ENCODE peak calls at places on chromosome 1, in five cellular contexts. R is lower lobe of right lung, U is PC-3, G is A549, S is MM.1S. M is an unnamed sample.

GRCh38 chr1:8249838-8250237 is 68.1 kb upstream of the SLC45A1 start:
- DNase-seq in G (no peak), U (no peak), S (no peak), R (no peak), M (no peak)

GRCh38 chr1:192952646-192953045 is 106.5 kb downstream of the UCHL5 start:
- DNase-seq in U (no peak), G (no peak), S (no peak), R (no peak), M (no peak)

GRCh38 chr1:200535605-200536004 is 84.9 kb downstream of the KIF14 start:
- DNase-seq in R (no peak), U (peak), S (peak), G (peak), M (no peak)

GRCh38 chr1:164588388-164589341 is 29.7 kb downstream of the PBX1 start:
- DNase-seq in S (no peak), R (peak), G (no peak), U (no peak), M (peak)

GRCh38 chr1:1763657-1764621 is 14.3 kb downstream of the NADK start:
- DNase-seq in S (no peak), R (peak), U (peak), G (no peak), M (no peak)

GRCh38 chr1:169121146-169121923 is 14.8 kb downstream of the ATP1B1 start:
- DNase-seq in U (peak), G (no peak), S (no peak), R (no peak), M (no peak)

GRCh38 chr1:215114154-215114933 is 31.8 kb downstream of the KCNK2 start:
- DNase-seq in R (no peak), S (no peak), U (peak), G (no peak), M (peak)

GRCh38 chr1:84968865-84969264 is 28.0 kb downstream of the MCOLN2 start:
- DNase-seq in G (no peak), U (no peak), R (no peak), S (no peak), M (no peak)

GRCh38 chr1:158286966-158287365 is 2.8 kb upstream of the CD1C start:
- DNase-seq in R (no peak), U (no peak), S (no peak), G (no peak), M (no peak)

GRCh38 chr1:27522148-27522859 is 32.3 kb upstream of the WASF2 start:
- DNase-seq in S (no peak), U (peak), R (peak), G (no peak), M (no peak)

GRCh38 chr1:160097196-160097910 is 1.1 kb downstream of the IGSF8 start:
- DNase-seq in R (no peak), S (no peak), G (no peak), U (no peak), M (no peak)

DNA sequence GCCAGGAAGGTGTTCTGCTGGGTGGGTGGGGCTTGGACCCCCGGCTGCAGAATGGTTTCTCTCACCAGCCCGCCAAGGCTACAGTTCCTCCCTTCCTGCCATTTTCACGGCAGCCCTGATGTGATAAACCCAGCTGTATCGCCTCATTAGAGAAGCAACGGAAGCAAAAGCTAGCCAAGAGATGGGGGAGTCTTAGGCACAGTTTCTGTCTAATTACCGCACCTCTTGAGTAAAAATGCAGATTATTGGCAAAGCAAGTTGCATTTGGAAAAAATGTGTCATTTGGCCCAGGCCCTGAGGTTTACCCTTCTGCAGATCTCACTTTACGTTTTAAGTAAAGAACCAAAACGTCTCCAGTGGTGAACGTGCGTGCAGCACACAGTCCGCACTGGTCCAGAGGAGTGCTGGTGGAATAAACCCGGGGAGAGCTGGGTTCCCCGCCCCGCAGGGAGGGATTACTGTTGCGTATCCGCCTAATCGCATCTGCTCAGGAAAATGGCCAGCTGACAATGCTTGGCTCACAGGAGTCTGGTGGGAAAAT is 109.9 kb downstream of the GALNT2 start:
- DNase-seq in U (no peak), S (no peak), G (no peak), R (no peak), M (no peak)
- H3K4me3 ChIP-seq in U (no peak), S (no peak), G (no peak), R (peak), M (no peak)

DNA sequence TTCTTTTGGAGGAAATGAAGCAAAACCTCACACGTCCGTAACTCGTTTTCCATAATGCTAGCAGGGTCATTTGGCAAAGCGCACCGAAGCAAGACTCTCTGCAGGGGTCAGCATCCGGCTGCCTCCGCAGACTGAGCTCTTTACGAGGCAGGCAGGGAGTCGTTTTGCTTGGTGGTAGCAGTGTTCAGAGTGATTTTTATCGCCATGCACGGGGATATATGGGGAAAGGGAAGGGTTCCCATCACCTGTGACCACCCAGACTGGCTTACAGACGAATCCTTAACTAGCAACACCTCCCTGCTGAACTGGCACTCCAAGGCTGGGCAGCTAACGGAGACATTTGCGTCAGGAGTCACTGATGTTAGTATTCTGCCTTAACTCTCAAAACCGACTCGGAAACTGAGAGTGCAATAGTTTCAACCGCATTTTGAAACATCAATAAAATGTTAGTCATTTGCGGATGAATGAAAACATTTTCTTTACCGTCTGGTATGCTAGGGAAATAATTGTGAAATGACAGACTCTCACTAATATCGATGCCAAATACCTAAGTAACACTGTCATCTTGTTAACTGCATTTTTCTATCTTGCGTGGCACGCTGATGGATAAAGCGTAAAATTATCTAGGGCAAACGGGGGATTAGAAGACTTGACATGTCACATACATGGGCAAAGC is 2.2 kb upstream of the NEGR1 start:
- DNase-seq in R (peak), G (no peak), S (peak), U (peak), M (peak)
- H3K27ac ChIP-seq in R (peak), G (no peak), S (no peak), U (peak), M (peak)

GRCh38 chr1:76037314-76037713 is 37.2 kb upstream of the ST6GALNAC3 start:
- DNase-seq in R (no peak), G (no peak), U (no peak), S (no peak), M (no peak)
- TF ChIP-seq CTCF in R (no peak), G (no peak), U (no peak), S (no peak), M (no peak)

GRCh38 chr1:50666849-50667248 is 243.6 kb upstream of the DMRTA2 start:
- DNase-seq in S (no peak), U (no peak), R (no peak), G (no peak), M (no peak)
- H3K4me3 ChIP-seq in S (no peak), U (no peak), R (no peak), G (no peak), M (no peak)

DNA sequence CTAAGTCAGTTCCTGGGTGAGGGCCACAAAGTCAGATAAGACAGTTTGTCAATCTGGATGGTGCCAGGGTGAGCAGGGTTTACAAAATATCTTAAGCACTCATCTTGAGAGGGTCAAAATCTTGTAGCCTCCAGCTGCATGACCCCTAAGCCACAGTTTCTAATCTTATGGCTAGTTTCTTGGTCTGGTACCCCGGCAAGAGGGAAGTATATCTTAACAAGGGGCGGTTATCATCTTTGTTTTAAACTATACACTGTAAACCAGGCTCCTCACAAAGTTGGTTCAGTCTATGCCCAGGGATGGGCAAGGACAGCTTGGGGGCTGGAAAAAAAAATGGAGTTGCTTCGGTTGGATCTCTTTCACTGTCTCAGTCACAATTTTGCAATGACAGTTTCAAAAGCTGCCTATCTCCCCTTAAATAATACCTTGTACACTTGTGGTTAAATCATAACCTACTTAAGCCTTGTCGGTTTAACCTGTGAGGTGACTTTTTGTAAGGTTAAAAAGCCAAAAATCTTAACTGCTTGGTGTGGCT is 7.8 kb upstream of the CD46 start:
- DNase-seq in S (no peak), R (no peak), U (no peak), G (no peak), M (no peak)
- H3K27ac ChIP-seq in S (no peak), R (no peak), U (no peak), G (no peak), M (no peak)

GRCh38 chr1:156647351-156647750 is 5.4 kb downstream of the BCAN start:
- DNase-seq in U (no peak), G (no peak), S (no peak), R (no peak), M (no peak)
- TF ChIP-seq CTCF in U (no peak), G (no peak), S (no peak), R (no peak), M (no peak)

GRCh38 chr1:237042467-237042891 is 495 bp downstream of the RYR2 start:
- DNase-seq in R (no peak), G (no peak), U (no peak), S (no peak), M (no peak)
- H3K4me3 ChIP-seq in R (peak), G (peak), U (no peak), S (no peak), M (no peak)

GRCh38 chr1:53303175-53303574 is 24.7 kb downstream of the LRP8 start:
- DNase-seq in G (no peak), U (no peak), S (no peak), R (no peak), M (no peak)
- H3K27ac ChIP-seq in G (no peak), U (no peak), S (no peak), R (no peak), M (no peak)

GRCh38 chr1:37391181-37391949 is 83.0 kb upstream of the ZC3H12A start:
- DNase-seq in S (no peak), U (peak), R (no peak), G (peak), M (no peak)
- TF ChIP-seq CTCF in S (no peak), U (peak), R (no peak), G (no peak), M (peak)

DNA sequence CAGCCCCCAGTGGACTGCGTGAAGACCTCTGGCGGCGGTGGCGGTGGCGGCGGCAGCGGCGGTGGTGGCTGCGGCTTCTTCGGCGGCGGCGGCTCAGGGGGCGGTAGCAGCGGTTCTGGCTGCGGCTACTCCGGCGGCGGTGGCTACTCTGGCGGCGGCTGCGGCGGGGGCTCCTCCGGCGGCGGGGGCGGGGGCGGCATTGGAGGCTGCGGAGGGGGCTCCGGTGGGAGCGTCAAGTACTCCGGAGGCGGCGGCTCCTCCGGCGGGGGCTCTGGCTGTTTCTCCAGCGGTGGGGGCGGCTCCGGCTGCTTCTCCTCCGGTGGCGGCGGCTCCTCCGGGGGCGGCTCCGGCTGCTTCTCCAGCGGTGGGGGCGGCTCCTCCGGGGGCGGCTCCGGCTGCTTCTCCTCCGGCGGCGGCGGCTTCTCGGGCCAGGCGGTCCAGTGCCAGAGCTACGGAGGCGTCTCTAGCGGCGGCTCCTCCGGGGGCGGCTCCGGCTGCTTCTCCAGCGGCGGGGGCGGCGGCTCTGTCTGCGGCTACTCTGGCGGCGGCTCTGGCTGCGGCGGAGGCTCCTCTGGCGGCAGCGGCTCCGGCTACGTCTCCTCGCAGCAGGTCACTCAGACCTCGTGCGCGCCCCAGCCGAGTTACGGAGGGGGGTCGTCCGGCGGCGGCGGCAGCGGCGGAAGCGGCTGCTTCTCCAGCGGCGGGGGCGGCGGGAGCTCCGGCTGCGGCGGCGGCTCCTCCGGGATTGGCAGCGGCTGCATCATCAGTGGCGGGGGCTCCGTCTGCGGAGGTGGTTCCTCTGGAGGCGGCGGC is 1.7 kb downstream of the LORICRIN start:
- DNase-seq in R (peak), U (no peak), G (no peak), S (peak), M (peak)
- H3K4me3 ChIP-seq in R (peak), U (no peak), G (peak), S (peak), M (peak)